ENCODE peak calls at places on chromosomes 2 and 18, in four cellular contexts. J, N, W and H are unnamed samples.

GRCh38 chr2:207516206-207516605 is 13.6 kb upstream of the CREB1 start:
- DNase-seq in J (peak; percentile 12), N (no peak), W (no peak), H (no peak)

GRCh38 chr2:218645126-218645525 is 14.3 kb downstream of the ZNF142 start:
- DNase-seq in J (peak; percentile 23), N (no peak), W (no peak), H (no peak)

GRCh38 chr2:200048421-200048820 is 93.0 kb downstream of the MAIP1 start:
- DNase-seq in J (no peak), N (no peak), W (no peak), H (no peak)

GRCh38 chr18:45386256-45386655 is 229.0 kb upstream of the SLC14A2 start:
- DNase-seq in J (peak; percentile 47), N (no peak), W (peak; percentile 19), H (peak; percentile 47)

GRCh38 chr18:61595615-61596014 is 262.4 kb downstream of the CDH20 start:
- DNase-seq in J (peak; percentile 36), N (no peak), W (no peak), H (no peak)

GRCh38 chr2:133504566-133505505 is 63.4 kb downstream of the NCKAP5 start:
- DNase-seq in J (peak; percentile 25), N (no peak), W (peak; percentile 67), H (no peak)

GRCh38 chr2:2581331-2582159 is 250.5 kb upstream of the MYT1L start:
- DNase-seq in J (no peak), N (no peak), W (no peak), H (no peak)

GRCh38 chr2:109208071-109208950 is 79.3 kb downstream of the SH3RF3 start:
- DNase-seq in J (peak; percentile 37), N (no peak), W (no peak), H (no peak)

GRCh38 chr2:217751192-217751591 is 251.6 kb downstream of the TNS1 start:
- DNase-seq in J (no peak), N (no peak), W (no peak), H (no peak)

GRCh38 chr2:47172156-47172921 is 17.2 kb upstream of the STPG4 start:
- DNase-seq in J (no peak), N (no peak), W (no peak), H (no peak)

GRCh38 chr2:3297523-3297922 is 80.1 kb downstream of the EIPR1 start:
- DNase-seq in J (no peak), N (no peak), W (no peak), H (no peak)

GRCh38 chr2:203534486-203535077 is 519 bp downstream of the RAPH1 start:
- DNase-seq in J (peak; percentile 17), N (peak; percentile 48), W (no peak), H (peak; percentile 18)

GRCh38 chr2:30293303-30293912 is 62.1 kb downstream of the LBH start:
- DNase-seq in J (peak; percentile 76), N (no peak), W (peak; percentile 61), H (no peak)

GRCh38 chr2:211598238-211598637 is 940.4 kb downstream of the ERBB4 start:
- DNase-seq in J (no peak), N (no peak), W (no peak), H (no peak)

GRCh38 chr2:196131384-196131861 is 40.0 kb downstream of the STK17B start:
- DNase-seq in J (peak; percentile 32), N (no peak), W (peak; percentile 7), H (peak; percentile 73)

GRCh38 chr2:111667001-111667400 is 217.0 kb downstream of the ANAPC1 start:
- DNase-seq in J (no peak), N (no peak), W (no peak), H (no peak)

GRCh38 chr2:240925576-240926515 is 19.7 kb downstream of the CROCC2 start:
- DNase-seq in J (no peak), N (no peak), W (no peak), H (no peak)

GRCh38 chr18:40371673-40372072 is 1583.4 kb upstream of the PIK3C3 start:
- DNase-seq in J (peak; percentile 61), N (no peak), W (no peak), H (no peak)

GRCh38 chr2:160223560-160223959 is 23.5 kb upstream of the ITGB6 start:
- DNase-seq in J (no peak), N (no peak), W (no peak), H (no peak)

GRCh38 chr2:160224507-160224906 is 24.4 kb upstream of the ITGB6 start:
- DNase-seq in J (no peak), N (no peak), W (no peak), H (no peak)

GRCh38 chr2:160222546-160223281 is 22.6 kb upstream of the ITGB6 start:
- DNase-seq in J (no peak), N (no peak), W (no peak), H (no peak)

GRCh38 chr2:160225722-160226121 is 25.6 kb upstream of the ITGB6 start:
- DNase-seq in J (no peak), N (no peak), W (no peak), H (no peak)

DNA sequence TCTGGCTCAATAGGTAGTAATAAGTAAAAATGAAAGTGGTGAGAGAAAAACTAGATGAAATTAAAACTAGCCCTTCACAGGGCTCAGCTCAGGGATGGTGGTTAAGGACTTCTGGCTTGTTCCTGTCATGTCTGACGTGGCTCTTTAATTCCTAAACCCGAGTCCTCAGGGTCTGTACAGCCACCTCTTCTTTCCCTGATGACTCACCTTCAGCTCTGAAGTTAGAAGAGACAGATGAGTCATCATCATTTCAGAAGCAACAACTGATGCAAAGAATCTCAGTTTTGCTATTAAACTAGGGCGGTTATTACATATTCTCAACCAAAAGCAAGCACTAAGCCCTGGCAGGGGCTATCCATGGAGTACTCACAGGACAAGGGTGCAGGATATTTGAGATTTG is 24.0 kb upstream of the ITGB6 start:
- DNase-seq in J (peak; percentile 93), N (no peak), W (no peak), H (no peak)
- H3K4me1 ChIP-seq in J (peaks cover 25% of the 10 kb centered on the region), N (no peaks in the 10 kb centered on the region), W (peaks cover 78% of the 10 kb centered on the region), H (no peaks in the 10 kb centered on the region)

GRCh38 chr2:224506494-224506893 is 78.7 kb downstream of the CUL3 start:
- DNase-seq in J (no peak), N (no peak), W (no peak), H (no peak)
- H3K36me3 ChIP-seq in J (peaks cover 5% of the 10 kb centered on the region), N (peaks cover 4% of the 10 kb centered on the region), W (peaks cover 34% of the 10 kb centered on the region), H (peaks cover 51% of the 10 kb centered on the region)

DNA sequence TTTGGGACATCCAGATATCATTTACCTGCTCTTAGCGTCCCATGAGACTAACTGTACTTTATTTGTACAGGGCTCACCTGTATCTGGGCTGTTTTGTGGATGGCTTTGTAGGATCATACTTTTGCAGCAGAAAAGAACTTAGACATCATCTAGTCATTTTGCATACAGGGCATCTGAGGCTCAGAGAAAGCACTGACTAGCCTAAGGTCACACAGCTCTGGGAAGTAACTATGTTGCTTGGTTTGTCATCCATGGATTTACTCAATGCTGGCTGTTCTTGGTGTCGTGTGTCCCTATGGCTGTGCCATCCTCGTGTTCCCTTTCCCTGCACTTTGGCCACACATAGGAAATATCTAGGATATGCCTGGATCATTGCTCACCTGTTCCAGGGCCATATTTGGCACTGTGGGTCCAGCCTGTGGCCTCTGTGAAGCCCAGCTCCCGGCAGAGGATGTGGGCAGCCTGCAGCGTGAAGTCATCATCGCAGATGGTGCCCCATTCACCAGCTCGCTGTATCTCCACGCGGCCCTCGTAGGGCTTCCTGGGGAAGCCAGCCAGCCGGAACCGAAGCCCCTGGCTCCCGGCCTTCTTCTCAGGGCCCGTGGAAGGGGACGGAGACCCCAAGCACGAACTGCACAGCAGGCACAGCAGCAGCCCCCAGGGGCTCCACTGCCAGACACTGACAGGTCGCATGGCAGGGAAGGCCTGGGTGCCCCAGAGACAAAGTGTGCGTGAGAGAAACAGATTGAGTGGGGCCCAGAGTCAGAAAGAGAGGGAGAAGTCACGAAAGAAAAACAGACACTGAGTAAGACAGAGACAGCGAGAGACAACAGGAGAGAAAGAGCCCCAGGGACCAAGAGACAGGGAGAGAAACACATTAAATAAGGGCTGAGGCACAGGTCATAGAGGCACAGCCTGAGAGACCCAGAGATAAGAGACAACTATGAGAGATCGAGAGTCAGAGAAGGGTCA is 1.5 kb downstream of the LOXL3 start:
- DNase-seq in J (no peak), N (no peak), W (no peak), H (no peak)
- H3K4me1 ChIP-seq in J (peaks cover 7% of the 10 kb centered on the region), N (peaks cover 23% of the 10 kb centered on the region), W (peaks cover 15% of the 10 kb centered on the region), H (peaks cover 24% of the 10 kb centered on the region)

GRCh38 chr2:27613985-27614384 is 14.8 kb downstream of the CCDC121 start:
- DNase-seq in J (no peak), N (no peak), W (no peak), H (no peak)
- H3K36me3 ChIP-seq in J (peaks cover 8% of the 10 kb centered on the region), N (peaks cover 45% of the 10 kb centered on the region), W (peaks cover 26% of the 10 kb centered on the region), H (peaks cover 51% of the 10 kb centered on the region)

DNA sequence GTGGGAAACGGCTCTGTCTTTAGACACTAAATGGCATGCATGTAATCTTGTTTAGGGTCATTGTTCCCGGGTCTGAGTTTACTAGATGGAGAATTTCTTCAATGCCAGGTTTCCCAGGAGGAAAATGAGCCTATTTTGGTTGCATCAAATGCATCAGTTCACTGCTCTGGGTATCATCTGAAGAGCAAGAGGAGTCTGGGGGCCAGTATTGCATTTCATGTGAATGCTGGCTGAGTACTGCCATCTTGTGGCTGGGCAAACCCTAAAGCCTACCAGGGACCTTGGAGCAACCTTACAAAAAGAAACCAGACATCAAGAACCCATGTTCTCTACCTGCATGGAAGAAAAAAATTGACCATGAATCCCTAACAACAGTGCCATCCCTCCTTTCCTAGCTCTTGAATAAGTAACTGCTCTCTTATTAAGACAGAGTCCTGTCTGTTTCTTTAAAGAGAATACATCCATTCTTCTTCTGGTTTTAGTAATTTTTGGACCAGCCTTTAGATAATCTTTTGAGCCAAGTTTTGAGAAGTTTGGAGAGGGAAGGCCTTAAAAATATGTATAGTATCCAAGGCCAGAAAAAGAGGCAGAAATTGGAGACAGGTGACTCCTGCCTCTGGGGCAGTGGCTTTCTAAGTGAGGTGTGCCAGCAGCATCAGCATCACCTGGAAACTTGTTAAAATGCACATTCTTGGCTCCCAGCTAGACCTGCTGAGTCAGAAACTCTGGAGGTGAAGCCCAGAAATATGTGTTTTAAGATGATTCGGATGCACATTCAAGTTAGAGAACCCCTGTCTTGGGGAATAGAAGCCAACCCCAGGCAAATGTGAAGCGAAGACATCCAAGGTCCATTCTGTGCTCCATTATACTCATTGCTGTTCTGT is 261.0 kb upstream of the CXCR4 start:
- DNase-seq in J (peak; percentile 45), N (peak; percentile 75), W (peak; percentile 46), H (peak; percentile 66)
- H3K4me1 ChIP-seq in J (no peaks in the 10 kb centered on the region), N (peaks cover 20% of the 10 kb centered on the region), W (peaks cover 3% of the 10 kb centered on the region), H (no peaks in the 10 kb centered on the region)